ENCODE peak calls at places on chromosomes 13 and 19, in four cellular contexts. One of them, this sample, is unnamed.
A peak's percentile ranks its signal among the peaks of the same experiment; 100 is the strongest.

GRCh38 chr13:105343134-105343806 is 1192.2 kb downstream of the EFNB2 start:
- DNase-seq in Peyer's patch: no peak
- DNase-seq in brain microvascular endothelial cell: peak; percentile 50
- DNase-seq in tibial artery: no peak
- DNase-seq in this sample: no peak

GRCh38 chr13:113735750-113736149 is 23.3 kb upstream of the TMEM255B start:
- DNase-seq in Peyer's patch: no peak
- DNase-seq in brain microvascular endothelial cell: no peak
- DNase-seq in tibial artery: no peak
- DNase-seq in this sample: no peak

GRCh38 chr13:79837741-79838450 is 356.9 kb downstream of the NDFIP2 start:
- DNase-seq in Peyer's patch: no peak
- DNase-seq in brain microvascular endothelial cell: peak; percentile 55
- DNase-seq in tibial artery: no peak
- DNase-seq in this sample: no peak

GRCh38 chr19:40383668-40384248 is 6.2 kb downstream of the HIPK4 start:
- DNase-seq in Peyer's patch: no peak
- DNase-seq in brain microvascular endothelial cell: no peak
- DNase-seq in tibial artery: no peak
- DNase-seq in this sample: no peak

GRCh38 chr19:41189425-41190065 is 3.5 kb upstream of the CYP2S1 start:
- DNase-seq in Peyer's patch: no peak
- DNase-seq in brain microvascular endothelial cell: no peak
- DNase-seq in tibial artery: no peak
- DNase-seq in this sample: no peak

GRCh38 chr13:60331249-60332012 is 65.6 kb upstream of the TDRD3 start:
- DNase-seq in Peyer's patch: no peak
- DNase-seq in brain microvascular endothelial cell: no peak
- DNase-seq in tibial artery: no peak
- DNase-seq in this sample: no peak

GRCh38 chr19:31160346-31160926 is 188.8 kb downstream of the TSHZ3 start:
- DNase-seq in Peyer's patch: no peak
- DNase-seq in brain microvascular endothelial cell: peak; percentile 30
- DNase-seq in tibial artery: no peak
- DNase-seq in this sample: no peak

GRCh38 chr19:29629836-29630534 is 23.9 kb downstream of the POP4 start:
- DNase-seq in Peyer's patch: no peak
- DNase-seq in brain microvascular endothelial cell: no peak
- DNase-seq in tibial artery: no peak
- DNase-seq in this sample: no peak

GRCh38 chr19:29942404-29943261 is 594 bp downstream of the URI1 start:
- DNase-seq in Peyer's patch: peak; percentile 79
- DNase-seq in brain microvascular endothelial cell: peak; percentile 5
- DNase-seq in tibial artery: peak; percentile 53
- DNase-seq in this sample: no peak

GRCh38 chr13:89899302-89900103 is 1448.0 kb upstream of the MIR17HG start:
- DNase-seq in Peyer's patch: no peak
- DNase-seq in brain microvascular endothelial cell: no peak
- DNase-seq in tibial artery: no peak
- DNase-seq in this sample: no peak

GRCh38 chr13:44140146-44140545 is 233.5 kb upstream of the SERP2 start:
- DNase-seq in Peyer's patch: no peak
- DNase-seq in brain microvascular endothelial cell: no peak
- DNase-seq in tibial artery: no peak
- DNase-seq in this sample: no peak

GRCh38 chr13:60402022-60402421 is 5.0 kb downstream of the TDRD3 start:
- DNase-seq in Peyer's patch: no peak
- DNase-seq in brain microvascular endothelial cell: no peak
- DNase-seq in tibial artery: no peak
- DNase-seq in this sample: no peak

GRCh38 chr19:6126335-6126974 is 9.0 kb upstream of the ACSBG2 start:
- DNase-seq in Peyer's patch: no peak
- DNase-seq in brain microvascular endothelial cell: peak; percentile 41
- DNase-seq in tibial artery: no peak
- DNase-seq in this sample: no peak

GRCh38 chr19:53989600-53990533 is 1.6 kb upstream of the CACNG6 start:
- DNase-seq in Peyer's patch: no peak
- DNase-seq in brain microvascular endothelial cell: no peak
- DNase-seq in tibial artery: no peak
- DNase-seq in this sample: no peak

GRCh38 chr19:49216076-49216475 is 58.5 kb downstream of the TRPM4 start:
- DNase-seq in Peyer's patch: no peak
- DNase-seq in brain microvascular endothelial cell: peak; percentile 73
- DNase-seq in tibial artery: no peak
- DNase-seq in this sample: no peak

GRCh38 chr19:47057328-47057727 is 8.9 kb upstream of the TMEM160 start:
- DNase-seq in Peyer's patch: no peak
- DNase-seq in brain microvascular endothelial cell: peak; percentile 56
- DNase-seq in tibial artery: no peak
- DNase-seq in this sample: no peak

GRCh38 chr13:65808061-65808460 is 1422.1 kb downstream of the PCDH9 start:
- DNase-seq in Peyer's patch: no peak
- DNase-seq in brain microvascular endothelial cell: peak; percentile 5
- DNase-seq in tibial artery: no peak
- DNase-seq in this sample: no peak

GRCh38 chr19:7540761-7541480 is 5.4 kb downstream of the PNPLA6 start:
- DNase-seq in Peyer's patch: no peak
- DNase-seq in brain microvascular endothelial cell: no peak
- DNase-seq in tibial artery: no peak
- DNase-seq in this sample: peak; percentile 73

GRCh38 chr13:81142306-81142999 is 801.5 kb upstream of the SPRY2 start:
- DNase-seq in Peyer's patch: no peak
- DNase-seq in brain microvascular endothelial cell: no peak
- DNase-seq in tibial artery: no peak
- DNase-seq in this sample: no peak

GRCh38 chr19:34220472-34221063 is 33.8 kb upstream of the GARRE1 start:
- DNase-seq in Peyer's patch: peak; percentile 72
- DNase-seq in brain microvascular endothelial cell: peak; percentile 59
- DNase-seq in tibial artery: peak; percentile 75
- DNase-seq in this sample: no peak

GRCh38 chr19:33246729-33247440 is 21.2 kb upstream of the SLC7A10 start:
- DNase-seq in Peyer's patch: no peak
- DNase-seq in brain microvascular endothelial cell: no peak
- DNase-seq in tibial artery: no peak
- DNase-seq in this sample: no peak

GRCh38 chr19:16773259-16773658 is 53.6 kb downstream of the NWD1 start:
- DNase-seq in Peyer's patch: no peak
- DNase-seq in brain microvascular endothelial cell: no peak
- DNase-seq in tibial artery: no peak
- DNase-seq in this sample: no peak

GRCh38 chr19:35347171-35347929 is at the start of gene FFAR1:
- DNase-seq in Peyer's patch: peak; percentile 69
- DNase-seq in brain microvascular endothelial cell: no peak
- DNase-seq in tibial artery: peak; percentile 29
- DNase-seq in this sample: peak; percentile 62

GRCh38 chr13:89380101-89380500 is 1708.9 kb downstream of the SLITRK5 start:
- DNase-seq in Peyer's patch: no peak
- DNase-seq in brain microvascular endothelial cell: no peak
- DNase-seq in tibial artery: no peak
- DNase-seq in this sample: no peak

GRCh38 chr19:52336117-52336811 is at the start of gene ZNF610:
- DNase-seq in Peyer's patch: peak; percentile 75
- DNase-seq in brain microvascular endothelial cell: peak; percentile 83
- DNase-seq in tibial artery: peak; percentile 83
- DNase-seq in this sample: peak; percentile 92

GRCh38 chr13:112770504-112770903 is 80.7 kb downstream of the ATP11A start:
- DNase-seq in Peyer's patch: no peak
- DNase-seq in brain microvascular endothelial cell: no peak
- DNase-seq in tibial artery: no peak
- DNase-seq in this sample: no peak

GRCh38 chr19:49042177-49042576 is 1.5 kb upstream of the CGB5 start:
- DNase-seq in Peyer's patch: no peak
- DNase-seq in brain microvascular endothelial cell: peak; percentile 47
- DNase-seq in tibial artery: no peak
- DNase-seq in this sample: no peak

GRCh38 chr19:28324275-28325060 is 888.5 kb downstream of the UQCRFS1 start:
- DNase-seq in Peyer's patch: no peak
- DNase-seq in brain microvascular endothelial cell: no peak
- DNase-seq in tibial artery: no peak
- DNase-seq in this sample: no peak

GRCh38 chr13:21739771-21740170 is 68.9 kb downstream of the FGF9 start:
- DNase-seq in Peyer's patch: no peak
- DNase-seq in brain microvascular endothelial cell: no peak
- DNase-seq in tibial artery: no peak
- DNase-seq in this sample: no peak

GRCh38 chr13:44373601-44374347 is at the start of gene SERP2:
- DNase-seq in Peyer's patch: no peak
- DNase-seq in brain microvascular endothelial cell: no peak
- DNase-seq in tibial artery: no peak
- DNase-seq in this sample: no peak

GRCh38 chr19:28291874-28292273 is 921.1 kb downstream of the UQCRFS1 start:
- DNase-seq in Peyer's patch: no peak
- DNase-seq in brain microvascular endothelial cell: no peak
- DNase-seq in tibial artery: no peak
- DNase-seq in this sample: no peak

GRCh38 chr19:45762870-45763631 is 6.0 kb downstream of the SIX5 start:
- DNase-seq in Peyer's patch: no peak
- DNase-seq in brain microvascular endothelial cell: no peak
- DNase-seq in tibial artery: no peak
- DNase-seq in this sample: no peak

GRCh38 chr19:6604906-6605305 is 14.0 kb upstream of the CD70 start:
- DNase-seq in Peyer's patch: no peak
- DNase-seq in brain microvascular endothelial cell: no peak
- DNase-seq in tibial artery: no peak
- DNase-seq in this sample: no peak

GRCh38 chr13:23866420-23867026 is 22.7 kb downstream of the MIPEP start:
- DNase-seq in Peyer's patch: no peak
- DNase-seq in brain microvascular endothelial cell: no peak
- DNase-seq in tibial artery: no peak
- DNase-seq in this sample: no peak

GRCh38 chr13:33743438-33744368 is 74.2 kb upstream of the RFC3 start:
- DNase-seq in Peyer's patch: no peak
- DNase-seq in brain microvascular endothelial cell: no peak
- DNase-seq in tibial artery: no peak
- DNase-seq in this sample: no peak

GRCh38 chr19:50204081-50204428 is 633 bp downstream of the MYH14 start:
- DNase-seq in Peyer's patch: no peak
- DNase-seq in brain microvascular endothelial cell: no peak
- DNase-seq in tibial artery: no peak
- DNase-seq in this sample: no peak

GRCh38 chr19:29596080-29596479 is 10.0 kb upstream of the POP4 start:
- DNase-seq in Peyer's patch: no peak
- DNase-seq in brain microvascular endothelial cell: no peak
- DNase-seq in tibial artery: no peak
- DNase-seq in this sample: no peak

GRCh38 chr13:98940325-98940724 is 37.5 kb downstream of the DOCK9 start:
- DNase-seq in Peyer's patch: no peak
- DNase-seq in brain microvascular endothelial cell: no peak
- DNase-seq in tibial artery: no peak
- DNase-seq in this sample: no peak

GRCh38 chr19:50380137-50380536 is 3.9 kb downstream of the NR1H2 start:
- DNase-seq in Peyer's patch: no peak
- DNase-seq in brain microvascular endothelial cell: no peak
- DNase-seq in tibial artery: no peak
- DNase-seq in this sample: no peak

GRCh38 chr13:77299587-77299986 is 27.3 kb downstream of the MYCBP2 start:
- DNase-seq in Peyer's patch: no peak
- DNase-seq in brain microvascular endothelial cell: no peak
- DNase-seq in tibial artery: no peak
- DNase-seq in this sample: no peak

GRCh38 chr13:77300176-77301141 is 26.4 kb downstream of the MYCBP2 start:
- DNase-seq in Peyer's patch: no peak
- DNase-seq in brain microvascular endothelial cell: peak; percentile 74
- DNase-seq in tibial artery: no peak
- DNase-seq in this sample: no peak

GRCh38 chr13:77298403-77298802 is 28.5 kb downstream of the MYCBP2 start:
- DNase-seq in Peyer's patch: no peak
- DNase-seq in brain microvascular endothelial cell: no peak
- DNase-seq in tibial artery: no peak
- DNase-seq in this sample: no peak
- H3K27ac ChIP-seq in Peyer's patch: no peak overlapping the region
- H3K27ac ChIP-seq in brain microvascular endothelial cell: no peak overlapping the region
- H3K27ac ChIP-seq in tibial artery: no peak overlapping the region
- H3K27ac ChIP-seq in this sample: no peak overlapping the region

GRCh38 chr13:110683203-110683883 is 22.6 kb downstream of the CARS2 start:
- DNase-seq in Peyer's patch: no peak
- DNase-seq in brain microvascular endothelial cell: no peak
- DNase-seq in tibial artery: no peak
- DNase-seq in this sample: no peak
- TF ChIP-seq CTCF in Peyer's patch: no peak
- TF ChIP-seq CTCF in brain microvascular endothelial cell: peak; percentile 56
- TF ChIP-seq CTCF in tibial artery: no peak
- TF ChIP-seq CTCF in this sample: no peak

DNA sequence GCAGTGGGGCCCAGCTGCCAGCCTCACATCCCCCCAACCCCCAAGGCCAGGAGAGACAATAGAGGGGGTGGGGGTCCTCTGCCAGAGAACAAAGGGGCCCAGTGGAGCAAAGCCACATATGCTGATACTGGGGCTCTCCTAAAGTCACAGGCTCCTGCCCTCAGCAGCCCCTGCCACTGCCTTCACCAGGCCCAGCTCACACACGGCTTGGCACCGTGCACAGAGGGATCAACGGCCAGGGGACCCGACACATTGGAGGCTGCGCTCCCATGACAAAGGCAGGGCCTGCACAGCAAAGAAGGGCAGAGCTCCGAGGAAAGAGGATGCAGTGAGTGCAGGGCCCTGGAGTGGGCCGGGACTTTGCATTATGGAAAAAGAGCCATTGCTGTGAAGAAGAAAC is 146.4 kb downstream of the KDM4B start:
- DNase-seq in Peyer's patch: no peak
- DNase-seq in brain microvascular endothelial cell: no peak
- DNase-seq in tibial artery: no peak
- DNase-seq in this sample: no peak
- H3K27ac ChIP-seq in Peyer's patch: no peak overlapping the region
- H3K27ac ChIP-seq in brain microvascular endothelial cell: no peak overlapping the region
- H3K27ac ChIP-seq in tibial artery: no peak overlapping the region
- H3K27ac ChIP-seq in this sample: no peak overlapping the region

GRCh38 chr13:26873174-26873698 is 112.7 kb upstream of the GPR12 start:
- DNase-seq in Peyer's patch: no peak
- DNase-seq in brain microvascular endothelial cell: no peak
- DNase-seq in tibial artery: no peak
- DNase-seq in this sample: no peak
- TF ChIP-seq CTCF in Peyer's patch: no peak
- TF ChIP-seq CTCF in brain microvascular endothelial cell: no peak
- TF ChIP-seq CTCF in tibial artery: no peak
- TF ChIP-seq CTCF in this sample: no peak

DNA sequence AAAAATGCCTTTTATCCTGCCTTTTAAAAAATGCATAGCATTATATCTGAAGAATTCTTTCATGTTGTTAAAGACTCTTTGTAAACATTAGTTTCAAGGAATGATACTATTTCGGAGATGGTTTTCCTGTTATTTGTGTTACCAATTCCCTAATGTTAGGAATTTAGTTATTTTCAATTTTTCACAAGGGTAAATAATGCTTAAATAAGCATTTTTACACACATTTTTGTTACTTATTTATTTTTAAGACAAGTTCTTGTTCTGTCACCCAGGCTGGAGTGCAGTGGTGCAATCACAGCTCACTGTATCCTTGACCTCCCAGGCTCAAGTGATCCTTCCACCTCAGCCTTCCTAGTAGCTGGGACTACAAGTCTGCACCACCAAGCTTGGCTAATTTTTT is 49.0 kb downstream of the RGCC start:
- DNase-seq in Peyer's patch: no peak
- DNase-seq in brain microvascular endothelial cell: no peak
- DNase-seq in tibial artery: no peak
- DNase-seq in this sample: no peak
- H3K27ac ChIP-seq in Peyer's patch: no peak overlapping the region
- H3K27ac ChIP-seq in brain microvascular endothelial cell: no peak overlapping the region
- H3K27ac ChIP-seq in tibial artery: no peak overlapping the region
- H3K27ac ChIP-seq in this sample: no peak overlapping the region

GRCh38 chr19:644789-645188 is 5.1 kb downstream of the FGF22 start:
- DNase-seq in Peyer's patch: no peak
- DNase-seq in brain microvascular endothelial cell: no peak
- DNase-seq in tibial artery: no peak
- DNase-seq in this sample: no peak
- TF ChIP-seq CTCF in Peyer's patch: no peak
- TF ChIP-seq CTCF in brain microvascular endothelial cell: no peak
- TF ChIP-seq CTCF in tibial artery: no peak
- TF ChIP-seq CTCF in this sample: no peak

This sample was measured in coronary artery.